ENCODE peak calls at places on chromosomes 2 and 18, in five cellular contexts. I, W, X, E and Y are unnamed samples.

GRCh38 chr2:19120941-19121750 is 237.3 kb downstream of the OSR1 start:
- DNase-seq in I (peak; percentile 85), W (no peak), X (peak; percentile 9), E (no peak), Y (peak; percentile 71)

GRCh38 chr18:76450452-76450851 is 44.6 kb downstream of the ZNF516 start:
- DNase-seq in I (no peak), W (no peak), X (no peak), E (no peak), Y (no peak)

GRCh38 chr2:59680863-59681262 is 872.6 kb downstream of the BCL11A start:
- DNase-seq in I (peak; percentile 1), W (no peak), X (no peak), E (no peak), Y (no peak)

GRCh38 chr18:74819433-74820059 is 221.9 kb downstream of the ZNF407 start:
- DNase-seq in I (no peak), W (no peak), X (peak; percentile 17), E (no peak), Y (no peak)

GRCh38 chr2:19785432-19785831 is 116.4 kb downstream of the TTC32 start:
- DNase-seq in I (peak; percentile 76), W (no peak), X (no peak), E (no peak), Y (no peak)

GRCh38 chr2:86785456-86785855 is 5.3 kb downstream of the CD8A start:
- DNase-seq in I (no peak), W (no peak), X (no peak), E (no peak), Y (no peak)

GRCh38 chr18:6589979-6590725 is 139.4 kb upstream of the ARHGAP28 start:
- DNase-seq in I (no peak), W (no peak), X (no peak), E (no peak), Y (no peak)

GRCh38 chr2:222891890-222892289 is 31.1 kb downstream of the ACSL3 start:
- DNase-seq in I (peak; percentile 58), W (no peak), X (no peak), E (no peak), Y (no peak)

GRCh38 chr2:127703282-127703681 is 2.0 kb downstream of the SFT2D3 start:
- DNase-seq in I (no peak), W (no peak), X (no peak), E (no peak), Y (no peak)

GRCh38 chr2:219026946-219027345 is 14.4 kb downstream of the CFAP65 start:
- DNase-seq in I (no peak), W (no peak), X (no peak), E (no peak), Y (no peak)

GRCh38 chr2:51247252-51247651 is 215.3 kb upstream of the NRXN1 start:
- DNase-seq in I (no peak), W (no peak), X (no peak), E (no peak), Y (no peak)

GRCh38 chr2:240506406-240507059 is 51.3 kb downstream of the ANKMY1 start:
- DNase-seq in I (no peak), W (no peak), X (no peak), E (no peak), Y (no peak)

GRCh38 chr2:226362991-226363390 is 436.6 kb downstream of the IRS1 start:
- DNase-seq in I (peak; percentile 63), W (no peak), X (peak; percentile 2), E (no peak), Y (no peak)

GRCh38 chr2:151760139-151760650 is 25.9 kb upstream of the NEB start:
- DNase-seq in I (peak; percentile 37), W (no peak), X (no peak), E (no peak), Y (no peak)

GRCh38 chr2:103292570-103293265 is 530.9 kb downstream of the TMEM182 start:
- DNase-seq in I (no peak), W (no peak), X (no peak), E (no peak), Y (no peak)

GRCh38 chr2:108918156-108918845 is 70.7 kb downstream of the EDAR start:
- DNase-seq in I (no peak), W (no peak), X (no peak), E (peak; percentile 13), Y (no peak)

GRCh38 chr2:68487773-68488355 is 20.5 kb downstream of the APLF start:
- DNase-seq in I (peak; percentile 49), W (peak; percentile 38), X (no peak), E (no peak), Y (no peak)

GRCh38 chr2:94762600-94762999 is 108.6 kb upstream of the TEKT4 start:
- DNase-seq in I (no peak), W (no peak), X (no peak), E (no peak), Y (no peak)

GRCh38 chr2:182907081-182907830 is 40.8 kb upstream of the FRZB start:
- DNase-seq in I (no peak), W (no peak), X (no peak), E (no peak), Y (no peak)

GRCh38 chr2:102141011-102141914 is 1.3 kb upstream of the IL1R1 start:
- DNase-seq in I (peak; percentile 90), W (no peak), X (no peak), E (no peak), Y (no peak)

GRCh38 chr2:171159326-171160118 is 1.2 kb downstream of the TLK1 start:
- DNase-seq in I (peak; percentile 86), W (peak; percentile 31), X (peak; percentile 28), E (peak; percentile 56), Y (no peak)

GRCh38 chr2:96860065-96861029 is 2.5 kb upstream of the ANKRD39 start:
- DNase-seq in I (no peak), W (no peak), X (no peak), E (no peak), Y (no peak)

GRCh38 chr18:63099026-63099840 is 220.3 kb downstream of the BCL2 start:
- DNase-seq in I (no peak), W (no peak), X (no peak), E (no peak), Y (no peak)

GRCh38 chr2:168466190-168466737 is 10.2 kb downstream of the CERS6 start:
- DNase-seq in I (no peak), W (no peak), X (no peak), E (no peak), Y (no peak)

GRCh38 chr18:45910405-45911023 is 56.6 kb downstream of the EPG5 start:
- DNase-seq in I (peak; percentile 56), W (peak; percentile 66), X (peak; percentile 69), E (no peak), Y (peak; percentile 12)

GRCh38 chr2:127650785-127651380 is 4.9 kb downstream of the GPR17 start:
- DNase-seq in I (no peak), W (no peak), X (no peak), E (peak; percentile 62), Y (no peak)